ENCODE peak calls at places on chromosomes 1 and 21, in four cellular contexts. D is suprapubic skin, U is GM06990, C is GM23338. P is an unnamed sample.

GRCh38 chr1:232952514-232953175 is 2.2 kb downstream of the NTPCR start:
- DNase-seq in U (peak; percentile 15), D (no peak), C (peak; percentile 89), P (no peak)

GRCh38 chr1:161235957-161236775 is 1.8 kb downstream of the NR1I3 start:
- DNase-seq in U (no peak), C (no peak), D (no peak), P (no peak)

GRCh38 chr1:113759341-113760101 is at the start of gene PHTF1:
- DNase-seq in U (peak; percentile 89), D (peak; percentile 83), C (peak; percentile 90), P (peak; percentile 92)

GRCh38 chr1:151547119-151547899 is 7.2 kb downstream of the TUFT1 start:
- DNase-seq in D (peak; percentile 82), U (no peak), C (peak; percentile 90), P (no peak)

GRCh38 chr21:33289199-33289819 is 23.1 kb downstream of the IL10RB start:
- DNase-seq in D (no peak), C (no peak), U (no peak), P (no peak)

GRCh38 chr1:220904861-220905260 is 25.6 kb downstream of the HLX start:
- DNase-seq in C (no peak), D (no peak), U (no peak), P (no peak)

GRCh38 chr1:232510367-232511110 is 119.4 kb downstream of the SIPA1L2 start:
- DNase-seq in C (no peak), D (no peak), U (no peak), P (no peak)

GRCh38 chr21:40466893-40467483 is 380.0 kb downstream of the DSCAM start:
- DNase-seq in C (peak; percentile 32), U (no peak), D (no peak), P (no peak)

GRCh38 chr1:206939841-206940587 is 6.3 kb downstream of the PIGR start:
- DNase-seq in D (no peak), C (no peak), U (no peak), P (no peak)

GRCh38 chr1:117699953-117700352 is 94.1 kb downstream of the TENT5C start:
- DNase-seq in D (no peak), U (no peak), C (no peak), P (no peak)
- TF ChIP-seq CTCF in D (no peak), U (no peak), C (no peak), P (no peak)

DNA sequence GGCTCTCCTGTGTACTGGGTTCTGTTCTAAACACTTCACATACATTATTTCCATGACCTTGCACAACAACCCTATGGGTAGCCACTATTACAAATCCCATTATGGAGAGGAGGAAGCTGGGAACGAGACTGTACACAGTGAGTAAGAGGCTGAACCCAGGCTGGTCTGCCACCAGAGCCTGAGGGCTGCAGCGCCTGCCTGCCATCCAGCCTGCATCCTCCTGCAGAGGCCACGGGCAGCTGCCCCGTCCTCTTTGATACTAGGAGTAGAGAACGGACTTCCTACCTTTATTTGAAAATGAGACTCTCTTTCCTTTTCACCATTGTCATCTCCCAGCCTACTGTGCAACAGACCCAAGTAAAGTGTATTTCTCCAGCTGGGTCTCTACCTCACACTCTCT is 370.0 kb downstream of the HHAT start:
- DNase-seq in C (no peak), D (no peak), U (no peak), P (no peak)
- TF ChIP-seq CTCF in C (no peak), D (no peak), U (no peak), P (no peak)

GRCh38 chr1:199463521-199464127 is 563.9 kb upstream of the NR5A2 start:
- DNase-seq in U (peak; percentile 26), D (no peak), C (peak; percentile 88), P (no peak)
- TF ChIP-seq CTCF in U (peak; percentile 67), D (no peak), C (peak; percentile 97), P (peak; percentile 50)

DNA sequence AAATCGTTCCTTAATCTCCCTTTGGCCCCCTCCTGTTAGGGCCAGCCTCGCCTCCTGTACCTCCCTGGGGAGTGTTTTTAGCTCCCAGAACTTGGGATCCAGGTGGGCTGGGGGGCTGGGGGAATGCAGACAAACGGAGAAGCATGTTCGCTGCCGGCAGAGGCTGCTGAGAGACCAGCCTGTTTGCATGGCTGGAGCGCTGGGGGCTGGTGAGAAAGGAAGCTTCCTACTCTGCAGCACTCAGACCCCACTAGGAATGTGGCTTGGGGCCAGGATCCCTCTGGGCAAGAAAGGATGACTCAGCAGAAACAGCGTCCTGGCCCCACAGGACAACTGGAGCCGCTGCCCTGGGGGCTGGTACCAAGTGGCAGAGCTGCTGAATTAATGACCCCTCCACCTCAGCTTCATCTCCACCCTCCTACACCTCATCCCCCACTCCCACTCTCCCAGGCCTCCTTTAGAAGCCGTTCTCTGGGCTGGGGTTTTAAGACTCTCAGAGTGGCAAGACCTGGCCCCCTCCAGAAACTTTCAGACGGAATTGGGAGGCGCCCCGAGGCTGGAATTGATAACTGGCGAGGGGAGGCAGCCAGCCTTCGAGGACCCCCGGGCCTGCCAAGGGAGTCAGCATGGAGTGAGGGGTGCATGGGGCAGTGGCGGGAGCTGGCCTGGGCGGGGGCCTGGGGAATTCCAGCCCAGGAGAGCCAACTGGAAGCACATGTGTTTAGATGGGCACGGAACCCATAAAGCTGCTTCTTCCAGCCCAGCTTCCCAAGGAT is 28.5 kb upstream of the EPS8L3 start:
- DNase-seq in U (no peak), D (peak; percentile 77), C (peak; percentile 73), P (peak; percentile 95)
- TF ChIP-seq CTCF in U (no peak), D (no peak), C (peak; percentile 38), P (peak; percentile 79)

GRCh38 chr1:181095763-181096184 is 7.3 kb downstream of the IER5 start:
- DNase-seq in C (no peak), D (no peak), U (no peak), P (no peak)

GRCh38 chr1:181092883-181093282 is 4.4 kb downstream of the IER5 start:
- DNase-seq in D (no peak), C (no peak), U (no peak), P (no peak)

GRCh38 chr1:181094402-181094801 is 5.9 kb downstream of the IER5 start:
- DNase-seq in D (no peak), C (peak; percentile 22), U (no peak), P (no peak)

GRCh38 chr1:181095260-181095659 is 6.8 kb downstream of the IER5 start:
- DNase-seq in C (no peak), U (no peak), D (no peak), P (no peak)

GRCh38 chr1:181094813-181095212 is 6.3 kb downstream of the IER5 start:
- DNase-seq in U (no peak), D (no peak), C (peak; percentile 69), P (no peak)
- TF ChIP-seq CTCF in U (no peak), D (no peak), C (no peak), P (no peak)

DNA sequence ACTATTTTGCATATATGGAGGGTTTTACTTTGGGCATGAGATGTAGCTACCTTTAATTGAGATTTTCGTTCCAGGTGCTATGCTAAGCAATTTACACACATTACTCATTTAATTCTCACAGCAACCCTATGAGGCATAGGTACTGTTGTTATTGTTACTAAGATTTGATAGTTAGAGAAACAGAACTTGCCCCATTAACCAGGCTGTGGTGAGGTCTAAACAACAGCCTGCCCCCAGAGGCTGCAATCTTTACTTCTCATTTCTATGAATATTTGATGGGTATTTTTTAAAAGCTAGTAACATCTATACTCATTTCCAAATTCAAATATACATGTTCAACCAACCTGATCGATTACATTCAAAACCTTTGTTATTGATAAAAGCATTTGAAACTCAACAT is 155.6 kb downstream of the GALNT2 start:
- DNase-seq in U (no peak), C (no peak), D (no peak), P (no peak)
- TF ChIP-seq CTCF in U (no peak), C (no peak), D (no peak), P (peak; percentile 39)

GRCh38 chr1:43366601-43367025 is 1.2 kb downstream of the ELOVL1 start:
- DNase-seq in C (peak; percentile 47), D (no peak), U (no peak), P (no peak)

GRCh38 chr1:43366179-43366578 is 1.6 kb downstream of the ELOVL1 start:
- DNase-seq in U (no peak), D (no peak), C (peak; percentile 67), P (no peak)

GRCh38 chr1:43367904-43368645 is at the start of gene ELOVL1:
- DNase-seq in U (peak; percentile 96), C (peak; percentile 91), D (peak; percentile 93), P (peak; percentile 95)

GRCh38 chr1:43368646-43369020 is 822 bp upstream of the ELOVL1 start:
- DNase-seq in U (no peak), C (no peak), D (no peak), P (no peak)

DNA sequence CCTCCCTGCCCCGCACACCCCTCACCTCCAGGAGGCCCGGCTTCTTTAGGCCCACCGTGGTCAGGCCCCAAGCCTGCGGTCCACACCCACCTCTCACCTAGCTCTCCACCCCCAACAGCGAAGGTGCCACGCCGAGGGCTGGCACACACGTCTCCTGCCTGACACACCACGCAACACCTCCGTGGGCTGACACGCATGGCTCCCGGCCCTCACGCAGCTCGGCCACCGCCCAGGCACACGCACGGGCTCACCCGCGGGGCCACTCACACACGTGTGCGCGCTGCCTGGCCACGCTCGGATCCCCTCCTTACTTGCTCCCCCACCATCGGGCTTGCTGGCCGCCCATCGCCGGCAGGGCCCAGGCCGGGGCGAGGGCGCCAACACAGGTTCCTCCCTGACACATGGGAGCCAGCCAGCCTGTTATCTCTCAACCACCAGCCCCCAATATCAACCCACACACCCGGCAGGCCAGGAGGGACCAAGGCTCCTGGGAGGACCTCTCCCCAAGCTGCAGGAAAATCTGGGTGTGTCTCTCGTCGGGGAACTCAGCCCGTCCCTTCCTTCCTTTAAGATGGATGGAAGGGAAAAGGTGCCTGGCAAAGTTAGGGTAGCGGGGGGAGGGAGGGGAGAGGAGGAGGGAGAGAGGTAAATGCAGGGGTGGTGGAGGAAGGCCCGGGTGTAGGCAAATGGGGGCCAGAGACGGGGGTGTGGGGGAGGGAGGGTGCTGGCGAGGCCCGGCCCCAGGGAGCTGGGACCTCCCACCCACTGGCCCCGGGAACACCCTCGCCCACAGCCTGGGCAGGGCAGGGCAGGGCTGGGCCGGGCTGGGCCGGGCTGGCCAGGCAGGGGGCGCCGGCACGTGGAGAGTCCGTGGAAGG is 546 bp downstream of the ELOVL1 start:
- DNase-seq in U (peak; percentile 57), C (peak; percentile 63), D (no peak), P (no peak)
- TF ChIP-seq CTCF in U (no peak), C (no peak), D (no peak), P (no peak)

DNA sequence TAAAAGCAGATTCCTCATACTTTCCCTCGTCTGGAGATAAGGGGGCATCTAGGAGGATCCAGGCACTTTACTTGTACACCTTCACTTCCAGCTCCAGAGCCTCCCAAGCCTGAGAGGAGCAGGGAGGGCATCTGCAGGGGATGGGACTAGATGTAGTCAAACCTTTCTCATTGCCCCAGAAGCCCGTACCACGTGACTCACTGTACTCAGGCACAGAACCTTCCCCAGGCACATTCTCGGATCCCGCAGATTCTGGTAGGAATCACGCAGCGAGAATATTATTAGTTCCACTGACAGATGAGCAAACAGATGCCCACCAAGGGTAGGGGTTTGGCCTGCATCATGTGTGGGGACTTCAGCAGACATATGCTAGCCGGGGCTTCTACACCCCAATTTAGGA is 25.2 kb upstream of the TNR start:
- DNase-seq in U (no peak), D (no peak), C (no peak), P (no peak)
- TF ChIP-seq CTCF in U (no peak), D (no peak), C (no peak), P (no peak)

GRCh38 chr1:36635284-36635683 is 152.6 kb upstream of the CSF3R start:
- DNase-seq in C (no peak), U (no peak), D (no peak), P (no peak)
- TF ChIP-seq CTCF in C (no peak), U (no peak), D (no peak), P (no peak)

DNA sequence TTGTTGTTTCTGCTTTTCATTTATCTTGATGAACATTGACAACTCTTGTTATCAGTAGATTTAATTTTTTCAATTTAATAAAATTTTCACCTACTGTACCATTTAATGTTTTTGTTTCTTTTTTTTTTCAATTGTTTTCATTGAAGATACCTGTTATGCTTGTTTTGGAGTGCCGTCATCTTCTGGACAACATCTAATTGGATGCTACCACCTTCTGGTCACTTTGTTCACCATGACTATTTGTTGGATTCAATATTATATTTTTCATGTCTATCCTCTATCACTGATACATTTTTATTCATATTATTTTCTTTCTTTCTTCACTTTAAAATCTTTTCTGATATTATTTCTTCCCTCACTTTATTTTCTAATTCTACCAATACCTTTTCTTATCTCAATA is 14.0 kb downstream of the KRTAP21-2 start:
- DNase-seq in C (no peak), U (no peak), D (no peak), P (no peak)
- TF ChIP-seq CTCF in C (peak; percentile 35), U (no peak), D (no peak), P (no peak)